ENCODE peak calls at places on chromosomes 5 and 9, in eight cellular contexts. X, F, J, E, H, K, O and I are unnamed samples.

GRCh38 chr9:101442248-101443136 is 6.9 kb upstream of the ALDOB start:
- DNase-seq in X (no peak), F (peak; percentile 73), J (no peak), E (no peak), H (no peak), K (no peak), O (no peak), I (no peak)

GRCh38 chr5:110957934-110958333 is 113.6 kb upstream of the TSLP start:
- DNase-seq in X (no peak), F (no peak), J (peak; percentile 72), E (peak; percentile 23), H (no peak), K (peak; percentile 84), O (no peak), I (no peak)

GRCh38 chr5:122262107-122262506 is 49.9 kb upstream of the SNCAIP start:
- DNase-seq in X (no peak), F (no peak), J (no peak), E (peak; percentile 61), H (no peak), K (peak; percentile 79), O (no peak), I (peak; percentile 34)

GRCh38 chr5:171845857-171846785 is 60.5 kb downstream of the SMIM23 start:
- DNase-seq in X (no peak), F (no peak), J (peak; percentile 55), E (no peak), H (no peak), K (peak; percentile 59), O (no peak), I (no peak)

GRCh38 chr5:72597456-72597948 is 90.3 kb upstream of the ZNF366 start:
- DNase-seq in X (no peak), F (no peak), J (peak; percentile 80), E (peak; percentile 94), H (no peak), K (peak; percentile 85), O (no peak), I (peak; percentile 84)

GRCh38 chr9:126432659-126433058 is 106.0 kb downstream of the MVB12B start:
- DNase-seq in X (no peak), F (no peak), J (no peak), E (no peak), H (no peak), K (no peak), O (peak; percentile 19), I (no peak)

GRCh38 chr5:74766348-74766886 is 500 bp downstream of the GFM2 start:
- DNase-seq in X (no peak), F (no peak), J (peak; percentile 73), E (peak; percentile 72), H (no peak), K (peak; percentile 69), O (no peak), I (no peak)

GRCh38 chr5:146426853-146427618 is 20.1 kb upstream of the TCERG1 start:
- DNase-seq in X (no peak), F (no peak), J (peak; percentile 61), E (peak; percentile 52), H (no peak), K (peak; percentile 54), O (no peak), I (no peak)

GRCh38 chr5:2184563-2185540 is 302.1 kb upstream of the IRX4 start:
- DNase-seq in X (peak; percentile 12), F (no peak), J (no peak), E (no peak), H (no peak), K (no peak), O (no peak), I (no peak)

GRCh38 chr5:140251527-140251973 is 51.4 kb downstream of the PFDN1 start:
- DNase-seq in X (peak; percentile 34), F (no peak), J (peak; percentile 44), E (peak; percentile 51), H (no peak), K (peak; percentile 87), O (no peak), I (peak; percentile 84)

GRCh38 chr5:157025093-157025698 is 33.7 kb downstream of the HAVCR1 start:
- DNase-seq in X (peak; percentile 17), F (no peak), J (no peak), E (no peak), H (no peak), K (no peak), O (no peak), I (no peak)

GRCh38 chr9:88651682-88652633 is 117.0 kb downstream of the NXNL2 start:
- DNase-seq in X (peak; percentile 20), F (peak; percentile 13), J (peak; percentile 97), E (peak; percentile 96), H (no peak), K (peak; percentile 99), O (peak; percentile 95), I (peak; percentile 94)

GRCh38 chr5:138180841-138181240 is 1.9 kb downstream of the KIF20A start:
- DNase-seq in X (no peak), F (no peak), J (no peak), E (no peak), H (no peak), K (no peak), O (no peak), I (no peak)

GRCh38 chr5:87211676-87212075 is 56.0 kb upstream of the RASA1 start:
- DNase-seq in X (no peak), F (no peak), J (no peak), E (no peak), H (no peak), K (no peak), O (no peak), I (no peak)

GRCh38 chr9:101578378-101578777 is 16.4 kb downstream of the PPP3R2 start:
- DNase-seq in X (no peak), F (no peak), J (no peak), E (no peak), H (no peak), K (peak; percentile 14), O (no peak), I (no peak)

GRCh38 chr9:116549061-116549664 is 137.9 kb upstream of the TRIM32 start:
- DNase-seq in X (peak; percentile 16), F (peak; percentile 24), J (peak; percentile 97), E (peak; percentile 97), H (peak; percentile 86), K (peak; percentile 99), O (peak; percentile 88), I (peak; percentile 85)

GRCh38 chr5:164153469-164154172 is 648.2 kb downstream of the MAT2B start:
- DNase-seq in X (no peak), F (no peak), J (peak; percentile 11), E (no peak), H (no peak), K (no peak), O (no peak), I (no peak)

DNA sequence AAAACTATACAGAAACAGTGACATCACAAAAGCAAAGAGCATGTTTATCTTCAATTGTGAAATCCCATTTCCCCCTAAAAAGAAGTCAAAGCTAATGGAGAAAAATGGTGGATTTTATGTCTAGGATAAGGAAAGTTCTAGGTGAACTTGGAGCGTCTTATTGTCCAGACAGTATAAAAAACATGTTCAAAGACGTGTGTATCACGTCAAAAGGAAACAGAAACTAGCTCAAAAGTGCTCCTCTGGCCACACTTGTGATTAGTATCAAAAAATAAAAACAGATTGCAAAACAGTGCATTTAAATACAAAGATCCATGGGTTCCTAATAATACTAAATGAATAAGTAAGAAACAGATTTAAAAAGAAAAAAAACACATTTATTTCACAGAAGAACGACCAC is 568.9 kb downstream of the ANXA1 start:
- DNase-seq in X (no peak), F (no peak), J (no peak), E (peak; percentile 69), H (no peak), K (peak; percentile 15), O (no peak), I (no peak)
- H3K4me3 ChIP-seq in X (no peak overlapping the region), F (no peak overlapping the region), J (no peak overlapping the region), E (no peak overlapping the region), H (no peak overlapping the region), K (no peak overlapping the region), O (no peak overlapping the region), I (no peak overlapping the region)

DNA sequence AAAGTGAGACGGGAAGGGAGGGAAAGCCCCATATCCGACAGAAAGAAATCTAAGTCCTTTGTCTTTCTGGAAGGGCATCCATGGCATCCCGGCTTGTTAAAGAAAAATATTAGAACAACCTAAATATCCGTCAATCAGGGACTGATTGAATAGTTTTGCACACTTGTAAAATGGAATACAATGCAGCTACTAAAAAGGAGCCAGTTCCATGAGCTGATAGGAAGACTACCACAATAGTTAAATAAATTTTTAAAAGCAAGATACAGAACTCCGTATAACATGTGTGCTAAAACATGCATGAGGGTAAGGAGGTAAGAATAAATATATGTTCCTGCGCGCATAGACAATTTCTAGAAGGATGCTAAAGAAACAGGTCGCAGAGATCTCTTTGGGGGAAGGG is 12.8 kb upstream of the GNPDA1 start:
- DNase-seq in X (no peak), F (no peak), J (no peak), E (no peak), H (no peak), K (no peak), O (no peak), I (no peak)
- H3K4me3 ChIP-seq in X (no peak overlapping the region), F (no peak overlapping the region), J (no peak overlapping the region), E (no peak overlapping the region), H (peak overlapping the region; percentile 53), K (peak overlapping the region; percentile 64), O (peak overlapping the region; percentile 55), I (no peak overlapping the region)

GRCh38 chr5:173316463-173317020 is 11.7 kb downstream of the STC2 start:
- DNase-seq in X (no peak), F (peak; percentile 76), J (no peak), E (no peak), H (no peak), K (no peak), O (no peak), I (no peak)
- H3K4me3 ChIP-seq in X (no peak overlapping the region), F (no peak overlapping the region), J (no peak overlapping the region), E (peak overlapping the region; percentile 13), H (no peak overlapping the region), K (no peak overlapping the region), O (peak overlapping the region; percentile 23), I (no peak overlapping the region)

DNA sequence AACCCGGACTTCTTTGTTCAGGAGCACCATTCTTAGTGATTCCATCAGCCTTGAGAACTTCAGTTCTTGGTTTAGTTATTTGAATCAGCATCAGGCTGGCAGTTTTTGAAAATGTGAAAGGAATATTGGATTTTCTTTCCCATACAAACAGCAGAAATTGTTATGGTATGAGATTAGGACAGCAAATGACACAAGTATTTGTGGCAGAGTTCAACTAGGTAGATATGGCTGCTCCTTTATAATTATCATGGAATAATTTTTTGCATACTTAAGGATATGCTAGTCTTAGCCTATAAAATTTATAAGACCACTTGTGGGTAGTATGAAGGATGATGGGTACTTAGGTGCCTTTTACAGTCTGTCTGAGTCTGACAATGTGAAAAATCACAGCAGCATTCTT is 25.5 kb downstream of the ERAP2 start:
- DNase-seq in X (no peak), F (no peak), J (no peak), E (no peak), H (no peak), K (no peak), O (no peak), I (no peak)
- H3K4me3 ChIP-seq in X (no peak overlapping the region), F (no peak overlapping the region), J (no peak overlapping the region), E (no peak overlapping the region), H (no peak overlapping the region), K (no peak overlapping the region), O (no peak overlapping the region), I (no peak overlapping the region)